ENCODE peak calls at places on chromosomes 13 and 19, in eight cellular contexts. D is WTC11, W is heart right ventricle, G is endothelial cell, U is dorsolateral prefrontal cortex, Y is neural crest cell, B is left lung, C is Caco-2. M is an unnamed sample.

GRCh38 chr13:96730676-96731075 is 263.6 kb downstream of the OXGR1 start:
- DNase-seq in D (no peak), W (no peak), G (no peak), U (no peak), Y (no peak), B (no peak), C (no peak), M (no peak)

GRCh38 chr19:14383556-14383897 is 2.3 kb downstream of the ADGRE5 start:
- DNase-seq in D (no peak), W (peak; percentile 42), G (no peak), U (no peak), Y (no peak), B (no peak), C (no peak), M (no peak)

GRCh38 chr19:42293539-42293938 is 8.4 kb upstream of the PRR19 start:
- DNase-seq in D (peak; percentile 59), W (no peak), G (no peak), U (no peak), Y (no peak), B (no peak), C (no peak), M (no peak)

GRCh38 chr19:46404884-46405658 is 8.3 kb downstream of the CCDC8 start:
- DNase-seq in D (peak; percentile 66), W (no peak), G (no peak), U (no peak), Y (no peak), B (peak; percentile 38), C (peak; percentile 67), M (peak; percentile 51)

GRCh38 chr13:50417597-50417996 is 402.4 kb downstream of the KCNRG start:
- DNase-seq in D (no peak), W (no peak), G (no peak), U (no peak), Y (no peak), B (no peak), C (no peak), M (no peak)

GRCh38 chr13:48844676-48845075 is 131.0 kb upstream of the FNDC3A start:
- DNase-seq in D (no peak), W (no peak), G (no peak), U (no peak), Y (no peak), B (no peak), C (no peak), M (no peak)

GRCh38 chr19:13459351-13459750 is 46.9 kb downstream of the CACNA1A start:
- DNase-seq in D (no peak), W (no peak), G (no peak), U (peak; percentile 77), Y (peak; percentile 21), B (no peak), C (no peak), M (no peak)

GRCh38 chr19:6457958-6458694 is 1.5 kb downstream of the SLC25A23 start:
- DNase-seq in D (no peak), W (no peak), G (no peak), U (peak; percentile 9), Y (no peak), B (no peak), C (no peak), M (no peak)

GRCh38 chr13:112171570-112171965 is 104.6 kb downstream of the SOX1 start:
- DNase-seq in D (no peak), W (no peak), G (no peak), U (no peak), Y (no peak), B (no peak), C (no peak), M (no peak)

GRCh38 chr13:110528371-110528770 is 33.2 kb downstream of the RAB20 start:
- DNase-seq in D (no peak), W (no peak), G (no peak), U (no peak), Y (no peak), B (no peak), C (no peak), M (no peak)

GRCh38 chr13:90926459-90926858 is 421.0 kb upstream of the MIR17HG start:
- DNase-seq in D (no peak), W (no peak), G (no peak), U (no peak), Y (no peak), B (no peak), C (no peak), M (no peak)

GRCh38 chr19:18763674-18764590 is 27.2 kb downstream of the COMP start:
- DNase-seq in D (no peak), W (no peak), G (no peak), U (no peak), Y (no peak), B (no peak), C (no peak), M (no peak)
- TF ChIP-seq CTCF in D (no peak), W (no peak), G (no peak), U (no peak), Y (no peak), B (no peak), C (no peak), M (no peak)

DNA sequence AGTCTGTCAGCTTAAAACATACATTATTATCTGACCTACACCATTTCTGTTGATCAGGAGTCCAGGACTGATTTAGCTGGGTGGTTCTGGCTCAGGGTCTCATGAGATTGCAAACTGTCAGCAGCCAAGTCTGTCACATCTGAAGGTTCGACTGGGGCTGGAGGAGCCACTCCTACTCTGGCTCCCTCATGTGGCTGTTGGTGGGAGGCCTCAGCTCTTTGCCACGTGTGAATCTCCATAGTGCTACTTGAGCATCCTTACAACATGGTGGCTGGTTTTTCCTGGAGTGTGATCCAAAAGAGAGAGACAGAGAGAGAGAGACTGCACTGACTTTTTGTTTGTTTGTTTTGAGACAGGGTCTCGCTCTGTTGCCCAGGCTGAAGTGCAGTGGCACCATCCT is 63.6 kb upstream of the NFIC start:
- DNase-seq in D (no peak), W (no peak), G (no peak), U (no peak), Y (no peak), B (no peak), C (no peak), M (no peak)
- TF ChIP-seq CTCF in D (no peak), W (no peak), G (no peak), U (no peak), Y (peak; percentile 16), B (no peak), C (no peak), M (no peak)

DNA sequence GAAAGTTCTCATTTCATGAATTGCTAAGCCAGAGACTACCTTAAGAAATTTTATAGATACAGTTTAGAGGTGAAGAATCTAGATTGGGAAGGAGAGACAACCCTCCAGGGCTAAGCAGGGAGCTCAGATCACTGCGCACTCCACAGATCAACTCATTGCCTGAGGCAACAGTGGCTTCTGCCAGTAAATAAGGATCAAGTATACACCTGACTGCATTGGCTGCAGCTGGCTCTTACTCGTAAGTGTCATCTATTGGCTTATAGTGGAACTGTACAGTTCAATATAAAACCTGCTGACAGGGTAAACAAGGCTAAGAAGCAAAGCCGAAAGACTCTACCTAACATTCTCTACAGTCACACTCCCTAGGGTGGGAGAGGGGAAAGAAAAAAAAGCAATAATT is 18.0 kb upstream of the C1QTNF9B start:
- DNase-seq in D (no peak), W (no peak), G (no peak), U (no peak), Y (no peak), B (no peak), C (no peak), M (no peak)
- TF ChIP-seq CTCF in D (no peak), W (no peak), G (no peak), U (no peak), Y (no peak), B (no peak), C (no peak), M (no peak)

DNA sequence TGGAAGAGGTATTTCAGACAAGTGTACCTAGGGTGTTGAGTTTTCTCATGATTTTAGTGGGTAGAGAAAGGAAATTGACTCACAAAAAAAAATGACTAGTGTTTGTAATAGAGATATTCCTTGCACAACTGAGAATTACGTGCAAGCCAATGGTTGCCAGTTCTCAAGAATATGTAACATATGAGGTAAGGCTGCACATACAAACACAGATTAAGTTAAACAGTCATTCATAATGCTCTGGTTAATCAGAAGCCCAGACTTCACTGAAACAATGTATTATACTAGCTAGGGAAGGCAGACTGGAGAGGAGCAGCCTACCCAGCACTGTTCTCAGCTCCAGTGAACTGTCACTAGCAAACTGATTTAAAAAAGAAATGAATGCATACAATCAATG is 418.3 kb downstream of the DIAPH3 start:
- DNase-seq in D (no peak), W (no peak), G (no peak), U (no peak), Y (no peak), B (no peak), C (no peak), M (no peak)
- TF ChIP-seq CTCF in D (no peak), W (no peak), G (no peak), U (no peak), Y (no peak), B (no peak), C (no peak), M (no peak)

GRCh38 chr13:94950303-94950702 is 238.0 kb upstream of the SOX21 start:
- DNase-seq in D (no peak), W (no peak), G (peak; percentile 6), U (no peak), Y (no peak), B (no peak), C (no peak), M (no peak)
- TF ChIP-seq CTCF in D (no peak), W (no peak), G (no peak), U (no peak), Y (peak; percentile 59), B (no peak), C (no peak), M (peak; percentile 21)

M was measured in nephron progenitor cell.